ENCODE peak calls at places on chromosomes 7 and 10, in ten cellular contexts. S, G, T, X, Q, W, E, A, B and V are unnamed samples.

GRCh38 chr10:110758898-110759297 is 112.8 kb upstream of the PDCD4 start:
- DNase-seq in T (no peak), S (no peak), Q (no peak), B (no peak), E (no peak), W (peak), X (peak), G (no peak), A (no peak), V (no peak)

GRCh38 chr10:70592186-70592735 is 10.3 kb downstream of the PRF1 start:
- DNase-seq in Q (no peak), S (no peak), T (no peak), X (no peak), W (no peak), A (no peak), B (no peak), E (no peak), G (peak), V (no peak)

GRCh38 chr7:42283553-42283952 is 46.5 kb upstream of the GLI3 start:
- DNase-seq in W (no peak), B (no peak), G (no peak), E (no peak), X (no peak), Q (no peak), T (no peak), S (no peak), A (no peak), V (no peak)

GRCh38 chr10:79424221-79425073 is 21.0 kb downstream of the ZCCHC24 start:
- DNase-seq in E (no peak), B (no peak), S (peak), W (no peak), X (no peak), A (peak), T (no peak), Q (no peak), G (no peak), V (no peak)

GRCh38 chr10:514137-514671 is 175.3 kb downstream of the DIP2C start:
- DNase-seq in W (no peak), S (peak), B (no peak), X (no peak), G (no peak), A (no peak), E (peak), T (no peak), Q (no peak), V (peak)

GRCh38 chr7:151550601-151551286 is 31.0 kb upstream of the RHEB start:
- DNase-seq in W (peak), A (no peak), Q (no peak), S (peak), B (no peak), T (no peak), G (no peak), E (no peak), X (no peak), V (no peak)

GRCh38 chr7:127858091-127858914 is 172.9 kb downstream of the LRRC4 start:
- DNase-seq in B (no peak), A (no peak), W (no peak), G (no peak), Q (no peak), S (no peak), X (no peak), T (no peak), E (no peak), V (no peak)

GRCh38 chr7:30679664-30680063 is 2.6 kb downstream of the CRHR2 start:
- DNase-seq in G (no peak), E (no peak), S (peak), B (no peak), X (no peak), A (no peak), W (no peak), Q (no peak), T (no peak), V (no peak)

GRCh38 chr7:47232751-47233412 is 349.0 kb downstream of the TNS3 start:
- DNase-seq in T (no peak), G (no peak), S (no peak), X (no peak), A (no peak), Q (no peak), B (no peak), W (no peak), E (no peak), V (no peak)

GRCh38 chr10:98861962-98862361 is 373.7 kb downstream of the HPSE2 start:
- DNase-seq in Q (no peak), E (no peak), T (no peak), W (no peak), A (no peak), X (no peak), G (no peak), B (no peak), S (no peak), V (no peak)

GRCh38 chr10:80938920-80939319 is 401.2 kb downstream of the SH2D4B start:
- DNase-seq in W (no peak), Q (no peak), S (no peak), B (no peak), A (no peak), X (no peak), T (no peak), E (no peak), G (no peak), V (no peak)

GRCh38 chr10:11713186-11713743 is 28.9 kb upstream of the ECHDC3 start:
- DNase-seq in W (no peak), T (no peak), X (no peak), E (no peak), Q (no peak), A (peak), G (no peak), S (no peak), B (no peak), V (no peak)

GRCh38 chr10:24385776-24386175 is 176.8 kb downstream of the KIAA1217 start:
- DNase-seq in Q (no peak), T (no peak), B (no peak), A (no peak), G (no peak), E (no peak), W (no peak), X (no peak), S (no peak), V (no peak)

GRCh38 chr10:48289652-48290238 is 15.2 kb upstream of the FRMPD2 start:
- DNase-seq in T (peak), B (peak), X (peak), W (peak), G (peak), S (no peak), E (no peak), Q (peak), A (peak), V (peak)

GRCh38 chr7:142894112-142894835 is 8.7 kb upstream of the TRPV6 start:
- DNase-seq in W (no peak), X (no peak), E (no peak), G (no peak), S (no peak), B (no peak), T (no peak), A (no peak), Q (peak), V (no peak)

GRCh38 chr7:154929006-154929726 is 73.8 kb downstream of the PAXIP1 start:
- DNase-seq in A (no peak), W (no peak), T (no peak), S (peak), E (no peak), G (no peak), B (peak), X (no peak), Q (no peak), V (no peak)

GRCh38 chr7:159149488-159149887 is 4.8 kb upstream of the VIPR2 start:
- DNase-seq in B (no peak), G (no peak), Q (no peak), E (no peak), S (no peak), T (no peak), X (no peak), W (no peak), A (no peak), V (no peak)

GRCh38 chr10:34581871-34582532 is 233.1 kb downstream of the PARD3 start:
- DNase-seq in E (no peak), A (no peak), S (no peak), B (no peak), Q (no peak), X (no peak), G (no peak), W (no peak), T (no peak), V (no peak)

GRCh38 chr7:6284055-6284400 is 11.6 kb upstream of the CYTH3 start:
- DNase-seq in B (peak), A (no peak), G (no peak), Q (no peak), S (no peak), X (no peak), T (no peak), W (no peak), E (no peak), V (no peak)

GRCh38 chr7:117383826-117384225 is 43.5 kb downstream of the ASZ1 start:
- DNase-seq in E (no peak), A (no peak), T (no peak), W (no peak), Q (no peak), X (no peak), B (no peak), G (no peak), S (no peak), V (no peak)

GRCh38 chr7:34530211-34530610 is 127.8 kb upstream of the NPSR1 start:
- DNase-seq in W (no peak), G (no peak), A (no peak), X (no peak), S (no peak), E (no peak), T (no peak), Q (no peak), B (no peak), V (no peak)

GRCh38 chr7:29886827-29887226 is 80.5 kb downstream of the WIPF3 start:
- DNase-seq in G (no peak), A (no peak), E (no peak), T (no peak), W (no peak), B (no peak), Q (no peak), X (no peak), S (no peak), V (no peak)

GRCh38 chr10:74329873-74330272 is 178.9 kb downstream of the ADK start:
- DNase-seq in G (no peak), T (no peak), X (no peak), Q (no peak), A (no peak), E (no peak), S (no peak), W (no peak), B (no peak), V (no peak)

GRCh38 chr7:6208573-6209328 is 63.7 kb downstream of the CYTH3 start:
- DNase-seq in W (no peak), S (no peak), A (no peak), X (no peak), B (no peak), Q (no peak), E (no peak), G (no peak), T (no peak), V (no peak)

GRCh38 chr7:99739699-99740572 is 4.9 kb upstream of the CYP3A7 start:
- DNase-seq in Q (no peak), S (no peak), W (no peak), X (no peak), A (no peak), E (no peak), B (no peak), T (no peak), G (no peak), V (no peak)

GRCh38 chr7:50333266-50333665 is 28.8 kb downstream of the IKZF1 start:
- DNase-seq in Q (peak), X (no peak), E (no peak), A (no peak), W (no peak), S (no peak), T (no peak), B (peak), G (peak), V (peak)

GRCh38 chr10:128537888-128538287 is 411.7 kb upstream of the MKI67 start:
- DNase-seq in T (no peak), E (no peak), A (no peak), X (no peak), S (no peak), G (no peak), B (no peak), Q (no peak), W (no peak), V (no peak)

GRCh38 chr7:2948794-2949193 is 94.9 kb downstream of the CARD11 start:
- DNase-seq in S (no peak), B (no peak), W (no peak), E (no peak), X (no peak), T (no peak), Q (no peak), G (no peak), A (no peak), V (no peak)